ENCODE peak calls at places on chromosomes 12 and 14, in nine cellular contexts. One of them, this sample, is unnamed.

GRCh38 chr12:98743362-98743953 is 98.4 kb downstream of the APAF1 start:
- DNase-seq in lower leg skin: no peak
- DNase-seq in GM12892: no peak
- DNase-seq in body of pancreas: peak; percentile 51
- DNase-seq in sigmoid colon: no peak
- DNase-seq in IMR-90: peak; percentile 22
- DNase-seq in breast epithelium: no peak
- DNase-seq in Peyer's patch: no peak
- DNase-seq in tibial nerve: no peak
- DNase-seq in this sample: peak; percentile 23

GRCh38 chr12:3185260-3185870 is 108.2 kb downstream of the TSPAN9 start:
- DNase-seq in lower leg skin: no peak
- DNase-seq in GM12892: no peak
- DNase-seq in body of pancreas: no peak
- DNase-seq in sigmoid colon: no peak
- DNase-seq in IMR-90: no peak
- DNase-seq in breast epithelium: no peak
- DNase-seq in Peyer's patch: no peak
- DNase-seq in tibial nerve: no peak
- DNase-seq in this sample: no peak

GRCh38 chr14:97802974-97803373 is 1005.8 kb downstream of the VRK1 start:
- DNase-seq in lower leg skin: no peak
- DNase-seq in GM12892: no peak
- DNase-seq in body of pancreas: no peak
- DNase-seq in sigmoid colon: no peak
- DNase-seq in IMR-90: no peak
- DNase-seq in breast epithelium: no peak
- DNase-seq in Peyer's patch: no peak
- DNase-seq in tibial nerve: no peak
- DNase-seq in this sample: no peak

GRCh38 chr12:71159260-71159659 is 1.5 kb upstream of the TSPAN8 start:
- DNase-seq in lower leg skin: no peak
- DNase-seq in GM12892: no peak
- DNase-seq in body of pancreas: no peak
- DNase-seq in sigmoid colon: no peak
- DNase-seq in IMR-90: no peak
- DNase-seq in breast epithelium: no peak
- DNase-seq in Peyer's patch: no peak
- DNase-seq in tibial nerve: no peak
- DNase-seq in this sample: no peak

GRCh38 chr12:16606201-16606849 is 363 bp upstream of the LMO3 start:
- DNase-seq in lower leg skin: no peak
- DNase-seq in GM12892: no peak
- DNase-seq in body of pancreas: peak; percentile 68
- DNase-seq in sigmoid colon: peak; percentile 84
- DNase-seq in IMR-90: peak; percentile 27
- DNase-seq in breast epithelium: no peak
- DNase-seq in Peyer's patch: no peak
- DNase-seq in tibial nerve: peak; percentile 26
- DNase-seq in this sample: no peak

GRCh38 chr12:106342397-106343212 is 14.9 kb upstream of the POLR3B start:
- DNase-seq in lower leg skin: peak; percentile 89
- DNase-seq in GM12892: no peak
- DNase-seq in body of pancreas: peak; percentile 64
- DNase-seq in sigmoid colon: peak; percentile 89
- DNase-seq in IMR-90: peak; percentile 75
- DNase-seq in breast epithelium: no peak
- DNase-seq in Peyer's patch: no peak
- DNase-seq in tibial nerve: peak; percentile 79
- DNase-seq in this sample: peak; percentile 29

GRCh38 chr14:53501361-53502320 is 348.5 kb upstream of the DDHD1 start:
- DNase-seq in lower leg skin: no peak
- DNase-seq in GM12892: no peak
- DNase-seq in body of pancreas: no peak
- DNase-seq in sigmoid colon: no peak
- DNase-seq in IMR-90: peak; percentile 93
- DNase-seq in breast epithelium: no peak
- DNase-seq in Peyer's patch: no peak
- DNase-seq in tibial nerve: no peak
- DNase-seq in this sample: no peak

GRCh38 chr12:48128800-48129199 is 9.6 kb downstream of the PFKM start:
- DNase-seq in lower leg skin: no peak
- DNase-seq in GM12892: no peak
- DNase-seq in body of pancreas: no peak
- DNase-seq in sigmoid colon: no peak
- DNase-seq in IMR-90: peak; percentile 77
- DNase-seq in breast epithelium: no peak
- DNase-seq in Peyer's patch: no peak
- DNase-seq in tibial nerve: no peak
- DNase-seq in this sample: no peak

GRCh38 chr14:22536853-22537338 is 52.1 kb downstream of the DAD1 start:
- DNase-seq in lower leg skin: peak; percentile 90
- DNase-seq in GM12892: peak; percentile 54
- DNase-seq in body of pancreas: peak; percentile 31
- DNase-seq in sigmoid colon: peak; percentile 86
- DNase-seq in IMR-90: peak; percentile 98
- DNase-seq in breast epithelium: no peak
- DNase-seq in Peyer's patch: no peak
- DNase-seq in tibial nerve: peak; percentile 62
- DNase-seq in this sample: peak; percentile 63

GRCh38 chr14:104014764-104015163 is 70.7 kb upstream of the ASPG start:
- DNase-seq in lower leg skin: no peak
- DNase-seq in GM12892: no peak
- DNase-seq in body of pancreas: no peak
- DNase-seq in sigmoid colon: no peak
- DNase-seq in IMR-90: no peak
- DNase-seq in breast epithelium: no peak
- DNase-seq in Peyer's patch: no peak
- DNase-seq in tibial nerve: no peak
- DNase-seq in this sample: no peak

GRCh38 chr12:53726342-53726741 is 910 bp downstream of the CALCOCO1 start:
- DNase-seq in lower leg skin: no peak
- DNase-seq in GM12892: no peak
- DNase-seq in body of pancreas: no peak
- DNase-seq in sigmoid colon: no peak
- DNase-seq in IMR-90: no peak
- DNase-seq in breast epithelium: no peak
- DNase-seq in Peyer's patch: no peak
- DNase-seq in tibial nerve: no peak
- DNase-seq in this sample: no peak

GRCh38 chr12:118060301-118061010 is 523 bp downstream of the WSB2 start:
- DNase-seq in lower leg skin: peak; percentile 25
- DNase-seq in GM12892: peak; percentile 30
- DNase-seq in body of pancreas: peak; percentile 64
- DNase-seq in sigmoid colon: peak; percentile 78
- DNase-seq in IMR-90: no peak
- DNase-seq in breast epithelium: peak; percentile 53
- DNase-seq in Peyer's patch: peak; percentile 81
- DNase-seq in tibial nerve: peak; percentile 29
- DNase-seq in this sample: peak; percentile 45

GRCh38 chr12:93908846-93909592 is 231.8 kb downstream of the CRADD start:
- DNase-seq in lower leg skin: no peak
- DNase-seq in GM12892: no peak
- DNase-seq in body of pancreas: no peak
- DNase-seq in sigmoid colon: no peak
- DNase-seq in IMR-90: no peak
- DNase-seq in breast epithelium: no peak
- DNase-seq in Peyer's patch: peak; percentile 57
- DNase-seq in tibial nerve: no peak
- DNase-seq in this sample: no peak

GRCh38 chr12:49322708-49323523 is at the start of gene TROAP:
- DNase-seq in lower leg skin: peak; percentile 98
- DNase-seq in GM12892: peak; percentile 98
- DNase-seq in body of pancreas: peak; percentile 97
- DNase-seq in sigmoid colon: peak; percentile 99
- DNase-seq in IMR-90: peak; percentile 97
- DNase-seq in breast epithelium: peak; percentile 97
- DNase-seq in Peyer's patch: peak; percentile 97
- DNase-seq in tibial nerve: peak; percentile 94
- DNase-seq in this sample: peak; percentile 98
- TF ChIP-seq POLR2A in lower leg skin: no peak
- TF ChIP-seq POLR2A in GM12892: peak; percentile 81
- TF ChIP-seq POLR2A in body of pancreas: peak; percentile 71
- TF ChIP-seq POLR2A in sigmoid colon: peak; percentile 70
- TF ChIP-seq POLR2A in IMR-90: no peak
- TF ChIP-seq POLR2A in breast epithelium: no peak
- TF ChIP-seq POLR2A in Peyer's patch: peak; percentile 28
- TF ChIP-seq POLR2A in tibial nerve: peak; percentile 40
- TF ChIP-seq POLR2A in this sample: peak; percentile 87

DNA sequence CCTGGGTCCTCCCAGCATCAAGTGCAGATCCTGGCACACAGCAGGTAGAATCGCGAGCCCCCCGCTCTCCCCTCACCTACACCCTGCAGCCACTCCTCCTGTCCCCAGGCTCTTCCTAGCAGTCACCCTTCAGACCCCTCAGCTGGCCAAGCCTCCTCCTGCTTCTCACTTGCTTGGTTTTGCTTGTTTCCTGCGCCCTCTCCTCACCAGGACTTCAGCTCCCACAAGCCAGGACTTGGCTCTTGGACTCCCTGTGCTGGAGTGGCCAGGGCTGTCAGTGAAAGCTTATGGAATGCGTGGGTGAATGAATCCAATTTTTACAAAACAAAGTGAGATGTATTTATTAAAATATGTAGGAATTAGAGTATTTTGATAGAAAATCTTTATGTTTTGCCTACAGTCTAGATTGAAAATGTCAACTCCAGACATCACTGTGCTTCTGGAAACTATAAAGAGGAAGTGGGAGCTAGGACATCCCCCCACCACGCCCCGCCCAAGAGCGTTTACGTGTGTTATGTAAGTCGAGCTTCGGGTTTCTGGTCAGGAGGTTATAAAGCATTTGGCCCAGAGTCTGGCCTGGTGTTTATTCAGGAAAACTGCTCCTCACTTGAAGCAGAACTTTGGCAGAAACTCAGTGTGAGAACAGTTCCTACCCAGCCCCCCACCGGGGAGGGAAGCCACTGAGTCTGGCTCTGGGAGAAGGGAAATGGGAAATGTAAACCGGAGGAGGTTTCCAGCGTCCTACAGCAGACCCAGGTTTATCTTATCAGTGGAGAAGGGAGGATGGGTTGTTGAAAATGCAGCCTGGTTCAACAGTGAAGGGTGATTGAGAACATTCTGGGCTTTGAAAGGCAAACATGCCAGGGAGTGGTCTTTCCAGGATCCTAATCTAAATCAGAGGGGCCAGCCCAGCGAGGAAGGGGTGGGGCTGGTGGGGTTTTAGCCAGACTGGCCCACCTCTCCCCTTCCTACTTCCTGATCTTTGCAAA is 8.8 kb downstream of the ALDH2 start:
- DNase-seq in lower leg skin: peak; percentile 83
- DNase-seq in GM12892: no peak
- DNase-seq in body of pancreas: peak; percentile 89
- DNase-seq in sigmoid colon: peak; percentile 95
- DNase-seq in IMR-90: peak; percentile 93
- DNase-seq in breast epithelium: peak; percentile 79
- DNase-seq in Peyer's patch: peak; percentile 69
- DNase-seq in tibial nerve: peak; percentile 81
- DNase-seq in this sample: no peak
- TF ChIP-seq POLR2A in lower leg skin: no peak
- TF ChIP-seq POLR2A in GM12892: peak; percentile 64
- TF ChIP-seq POLR2A in body of pancreas: peak; percentile 41
- TF ChIP-seq POLR2A in sigmoid colon: peak; percentile 30
- TF ChIP-seq POLR2A in IMR-90: no peak
- TF ChIP-seq POLR2A in breast epithelium: no peak
- TF ChIP-seq POLR2A in Peyer's patch: no peak
- TF ChIP-seq POLR2A in tibial nerve: peak; percentile 49
- TF ChIP-seq POLR2A in this sample: no peak

GRCh38 chr14:89422181-89422951 is 5.3 kb upstream of the FOXN3 start:
- DNase-seq in lower leg skin: peak; percentile 75
- DNase-seq in GM12892: no peak
- DNase-seq in body of pancreas: peak; percentile 56
- DNase-seq in sigmoid colon: peak; percentile 41
- DNase-seq in IMR-90: peak; percentile 33
- DNase-seq in breast epithelium: no peak
- DNase-seq in Peyer's patch: peak; percentile 63
- DNase-seq in tibial nerve: no peak
- DNase-seq in this sample: no peak
- TF ChIP-seq POLR2A in lower leg skin: no peak
- TF ChIP-seq POLR2A in GM12892: no peak
- TF ChIP-seq POLR2A in body of pancreas: no peak
- TF ChIP-seq POLR2A in sigmoid colon: no peak
- TF ChIP-seq POLR2A in IMR-90: no peak
- TF ChIP-seq POLR2A in breast epithelium: no peak
- TF ChIP-seq POLR2A in Peyer's patch: no peak
- TF ChIP-seq POLR2A in tibial nerve: no peak
- TF ChIP-seq POLR2A in this sample: no peak

GRCh38 chr14:73610692-73611091 is 1.6 kb upstream of the ACOT6 start:
- DNase-seq in lower leg skin: no peak
- DNase-seq in GM12892: no peak
- DNase-seq in body of pancreas: no peak
- DNase-seq in sigmoid colon: no peak
- DNase-seq in IMR-90: peak; percentile 22
- DNase-seq in breast epithelium: no peak
- DNase-seq in Peyer's patch: no peak
- DNase-seq in tibial nerve: no peak
- DNase-seq in this sample: no peak
- TF ChIP-seq POLR2A in lower leg skin: no peak
- TF ChIP-seq POLR2A in GM12892: no peak
- TF ChIP-seq POLR2A in body of pancreas: no peak
- TF ChIP-seq POLR2A in sigmoid colon: no peak
- TF ChIP-seq POLR2A in IMR-90: no peak
- TF ChIP-seq POLR2A in breast epithelium: no peak
- TF ChIP-seq POLR2A in Peyer's patch: no peak
- TF ChIP-seq POLR2A in tibial nerve: no peak
- TF ChIP-seq POLR2A in this sample: no peak